ENCODE peak calls at places on chromosomes 3 and 15, in four cellular contexts. C is A549, J is HepG2, H is K562. T is an unnamed sample.

GRCh38 chr3:167675835-167676234 is 22.1 kb upstream of the WDR49 start:
- DNase-seq in J (no peak), H (no peak), C (peak; percentile 9), T (no peak)

GRCh38 chr3:14757153-14757700 is 61.5 kb upstream of the FGD5 start:
- DNase-seq in C (no peak), J (no peak), H (no peak), T (no peak)

GRCh38 chr15:86624261-86625036 is 544.8 kb downstream of the AGBL1 start:
- DNase-seq in H (no peak), C (peak; percentile 93), J (peak; percentile 73), T (peak; percentile 72)

GRCh38 chr3:126934149-126934548 is 48.8 kb upstream of the PLXNA1 start:
- DNase-seq in J (no peak), H (no peak), C (no peak), T (no peak)

GRCh38 chr3:143972155-143972494 is 502 bp downstream of the DIPK2A start:
- DNase-seq in H (no peak), C (no peak), J (no peak), T (no peak)

GRCh38 chr3:159894386-159894785 is 94.2 kb upstream of the IL12A start:
- DNase-seq in C (no peak), H (no peak), J (no peak), T (no peak)

GRCh38 chr3:157360044-157360443 is 76.6 kb upstream of the PTX3 start:
- DNase-seq in H (no peak), C (peak; percentile 71), J (no peak), T (no peak)

GRCh38 chr3:185655426-185656320 is 69.6 kb downstream of the SENP2 start:
- DNase-seq in C (no peak), H (no peak), J (no peak), T (no peak)

GRCh38 chr3:72191211-72191960 is 406.4 kb upstream of the PROK2 start:
- DNase-seq in C (no peak), H (no peak), J (no peak), T (no peak)

GRCh38 chr3:28791713-28792255 is 443.2 kb upstream of the AZI2 start:
- DNase-seq in C (no peak), H (no peak), J (no peak), T (no peak)

GRCh38 chr3:112979244-112979832 is 4.4 kb upstream of the CD200R1 start:
- DNase-seq in J (peak; percentile 14), H (peak; percentile 12), C (peak; percentile 42), T (no peak)

GRCh38 chr3:12875857-12876451 is 34.6 kb upstream of the RPL32 start:
- DNase-seq in C (no peak), J (no peak), H (peak; percentile 93), T (peak; percentile 87)

GRCh38 chr3:149701977-149702350 is 44.1 kb upstream of the WWTR1 start:
- DNase-seq in C (no peak), J (no peak), H (no peak), T (no peak)

GRCh38 chr15:48748535-48748934 is 62.3 kb downstream of the CEP152 start:
- DNase-seq in H (no peak), C (no peak), J (no peak), T (no peak)

GRCh38 chr3:37942646-37943045 is 47.9 kb upstream of the VILL start:
- DNase-seq in J (no peak), C (no peak), H (no peak), T (no peak)

GRCh38 chr3:197256836-197257444 is 41.5 kb downstream of the DLG1 start:
- DNase-seq in C (peak; percentile 46), H (peak; percentile 27), J (peak; percentile 41), T (no peak)

GRCh38 chr15:93479679-93480078 is 390.7 kb upstream of the RGMA start:
- DNase-seq in C (no peak), H (no peak), J (no peak), T (no peak)

GRCh38 chr3:53731934-53732624 is 114.1 kb downstream of the CHDH start:
- DNase-seq in H (no peak), C (no peak), J (no peak), T (no peak)

GRCh38 chr3:46852839-46853355 is 10.3 kb downstream of the MYL3 start:
- DNase-seq in J (no peak), H (no peak), C (no peak), T (no peak)

GRCh38 chr15:23565395-23566069 is at the start of gene MKRN3:
- DNase-seq in J (peak; percentile 44), C (peak; percentile 89), H (peak; percentile 83), T (no peak)

GRCh38 chr3:43287514-43287913 is 1.2 kb downstream of the SNRK start:
- DNase-seq in C (no peak), J (no peak), H (no peak), T (no peak)

GRCh38 chr3:194536883-194537637 is 50.3 kb upstream of the ATP13A3 start:
- DNase-seq in C (peak; percentile 45), H (no peak), J (peak; percentile 70), T (no peak)

GRCh38 chr3:191350389-191351090 is 20.2 kb upstream of the UTS2B start:
- DNase-seq in C (no peak), J (no peak), H (no peak), T (no peak)

GRCh38 chr3:126399348-126399730 is 4.6 kb downstream of the CFAP100 start:
- DNase-seq in H (no peak), J (no peak), C (no peak), T (no peak)

GRCh38 chr15:64224508-64224907 is 61.7 kb upstream of the PPIB start:
- DNase-seq in H (no peak), J (peak; percentile 10), C (no peak), T (no peak)
- TF ChIP-seq NR3C1 in H (no peak), J (no peak), C (no peak), T (no peak)

GRCh38 chr15:99435761-99436346 is 129.9 kb upstream of the MEF2A start:
- DNase-seq in C (no peak), J (no peak), H (no peak), T (no peak)
- TF ChIP-seq NR3C1 in C (no peak), J (no peak), H (no peak), T (no peak)

GRCh38 chr3:188868803-188869202 is 303.0 kb upstream of the TPRG1 start:
- DNase-seq in C (no peak), H (no peak), J (no peak), T (no peak)
- TF ChIP-seq NR3C1 in C (no peak), H (no peak), J (no peak), T (no peak)

GRCh38 chr3:106522397-106522796 is 653.6 kb upstream of the CBLB start:
- DNase-seq in J (no peak), H (no peak), C (no peak), T (no peak)
- TF ChIP-seq NR3C1 in J (no peak), H (no peak), C (no peak), T (no peak)

T was measured in WTC11.